ENCODE peak calls at places on chromosomes 7 and 10, in four cellular contexts. H, I, W and G are unnamed samples.

GRCh38 chr7:35004531-35005096 is 32.7 kb downstream of the DPY19L1 start:
- DNase-seq in I (no peak), H (no peak), W (no peak), G (no peak)

GRCh38 chr7:128831994-128832879 is 2.0 kb downstream of the FLNC start:
- DNase-seq in I (peak; percentile 68), H (peak; percentile 78), W (peak; percentile 89), G (peak; percentile 63)

GRCh38 chr10:4835494-4835918 is 9.5 kb downstream of the AKR1E2 start:
- DNase-seq in W (no peak), I (no peak), H (no peak), G (no peak)

GRCh38 chr10:132111121-132111731 is 45.5 kb downstream of the JAKMIP3 start:
- DNase-seq in I (no peak), W (no peak), H (no peak), G (no peak)

GRCh38 chr7:102432476-102433318 is 678 bp upstream of the ORAI2 start:
- DNase-seq in W (no peak), I (peak; percentile 40), H (peak; percentile 33), G (no peak)

GRCh38 chr10:97222346-97222961 is 36.7 kb upstream of the SLIT1 start:
- DNase-seq in I (peak; percentile 47), W (no peak), H (peak; percentile 71), G (peak; percentile 87)

GRCh38 chr7:95718556-95719410 is 53.6 kb upstream of the DYNC1I1 start:
- DNase-seq in H (no peak), W (no peak), I (no peak), G (no peak)

GRCh38 chr10:73923935-73924598 is 13.1 kb downstream of the PLAU start:
- DNase-seq in W (peak; percentile 73), I (no peak), H (no peak), G (no peak)

GRCh38 chr10:13346912-13347234 is 1.2 kb downstream of the SEPHS1 start:
- DNase-seq in W (no peak), H (no peak), I (no peak), G (no peak)

GRCh38 chr10:80468002-80468401 is 13.9 kb downstream of the TSPAN14 start:
- DNase-seq in I (peak; percentile 56), H (peak; percentile 90), W (peak; percentile 69), G (no peak)

GRCh38 chr7:123770378-123770777 is 21.6 kb upstream of the WASL start:
- DNase-seq in I (no peak), W (peak; percentile 85), H (no peak), G (peak; percentile 81)

GRCh38 chr10:87850742-87851205 is 12.6 kb downstream of the KLLN start:
- DNase-seq in W (peak; percentile 44), I (peak; percentile 25), H (peak; percentile 80), G (peak; percentile 81)

GRCh38 chr10:99674762-99675161 is 15.5 kb downstream of the ENTPD7 start:
- DNase-seq in I (no peak), H (no peak), W (no peak), G (no peak)

GRCh38 chr10:1396236-1396635 is 340.1 kb downstream of the WDR37 start:
- DNase-seq in H (no peak), W (no peak), I (no peak), G (no peak)

GRCh38 chr10:60914676-60915075 is 29.3 kb downstream of the RHOBTB1 start:
- DNase-seq in H (no peak), W (peak; percentile 80), I (no peak), G (peak; percentile 91)